ENCODE peak calls at places on chromosome 1, in nine cellular contexts. M, R, B, E, H, N, C, L and A are unnamed samples.
A peak's percentile ranks its signal among the peaks of the same experiment; 100 is the strongest.

GRCh38 chr1:44587796-44588460 is 86.4 kb downstream of the TMEM53 start:
- DNase-seq in M (no peak), H (no peak), C (no peak), E (no peak), N (no peak), R (no peak), B (no peak), L (no peak), A (peak; percentile 40)

GRCh38 chr1:15099441-15100137 is 54.0 kb upstream of the TMEM51 start:
- DNase-seq in E (no peak), R (no peak), L (no peak), M (no peak), H (no peak), N (no peak), B (no peak), C (no peak), A (no peak)

GRCh38 chr1:43732132-43732531 is 24.8 kb downstream of the ST3GAL3 start:
- DNase-seq in B (no peak), L (no peak), H (no peak), R (no peak), M (no peak), C (no peak), N (no peak), E (no peak), A (no peak)

GRCh38 chr1:233884461-233885151 is 19.9 kb upstream of the SLC35F3 start:
- DNase-seq in B (no peak), C (no peak), E (no peak), R (no peak), N (no peak), L (no peak), M (no peak), H (no peak), A (no peak)

GRCh38 chr1:194150242-194150641 is 963.8 kb upstream of the B3GALT2 start:
- DNase-seq in M (no peak), B (no peak), R (no peak), L (no peak), C (no peak), E (no peak), H (no peak), N (no peak), A (no peak)

GRCh38 chr1:29504709-29505410 is 268.5 kb downstream of the PTPRU start:
- DNase-seq in R (no peak), M (no peak), C (no peak), E (no peak), L (no peak), B (no peak), N (no peak), H (no peak), A (no peak)

GRCh38 chr1:228836427-228836826 is 101.1 kb downstream of the RHOU start:
- DNase-seq in M (no peak), N (no peak), R (no peak), E (no peak), L (no peak), C (no peak), H (no peak), B (no peak), A (no peak)

GRCh38 chr1:236710328-236710892 is 24.1 kb downstream of the ACTN2 start:
- DNase-seq in B (no peak), M (no peak), N (no peak), H (no peak), L (no peak), E (no peak), C (no peak), R (no peak), A (no peak)

GRCh38 chr1:42960693-42961559 is 2.3 kb upstream of the SLC2A1 start:
- DNase-seq in M (no peak), H (no peak), B (no peak), C (no peak), E (no peak), R (no peak), L (peak; percentile 45), N (no peak), A (no peak)

GRCh38 chr1:65525297-65526048 is 105.0 kb downstream of the LEPR start:
- DNase-seq in E (peak; percentile 15), R (peak; percentile 44), C (no peak), N (no peak), L (peak; percentile 61), B (peak; percentile 77), H (peak; percentile 4), M (no peak), A (no peak)

GRCh38 chr1:173423326-173423725 is 53.8 kb upstream of the PRDX6 start:
- DNase-seq in M (no peak), E (no peak), L (no peak), N (no peak), H (no peak), C (no peak), B (no peak), R (no peak), A (no peak)

GRCh38 chr1:27391511-27392095 is 819 bp upstream of the GPR3 start:
- DNase-seq in H (no peak), N (peak; percentile 21), B (no peak), L (peak; percentile 56), C (peak; percentile 67), M (peak; percentile 55), R (peak; percentile 71), E (peak; percentile 71), A (no peak)

GRCh38 chr1:94247146-94248094 is 10.0 kb upstream of the ARHGAP29 start:
- DNase-seq in C (peak; percentile 84), L (peak; percentile 96), M (peak; percentile 59), N (peak; percentile 38), E (peak; percentile 50), B (peak; percentile 96), R (peak; percentile 80), H (peak; percentile 81), A (peak; percentile 79)

GRCh38 chr1:119647734-119648619 is at the start of gene ZNF697:
- DNase-seq in N (peak; percentile 99), C (peak; percentile 98), L (peak; percentile 95), M (peak; percentile 96), E (peak; percentile 96), B (peak; percentile 96), H (peak; percentile 98), R (peak; percentile 99), A (peak; percentile 96)

GRCh38 chr1:11690132-11690668 is 1.3 kb upstream of the DRAXIN start:
- DNase-seq in B (no peak), R (no peak), L (no peak), N (no peak), C (no peak), H (no peak), M (no peak), E (no peak), A (no peak)

GRCh38 chr1:11691928-11692711 is 610 bp downstream of the DRAXIN start:
- DNase-seq in H (no peak), E (no peak), L (peak; percentile 55), C (no peak), B (no peak), M (no peak), N (no peak), R (no peak), A (no peak)

GRCh38 chr1:11691302-11691914 is at the start of gene DRAXIN:
- DNase-seq in H (peak; percentile 18), C (no peak), M (no peak), R (no peak), L (peak; percentile 90), N (no peak), E (no peak), B (peak; percentile 93), A (no peak)

GRCh38 chr1:11692899-11693590 is 1.5 kb downstream of the DRAXIN start:
- DNase-seq in L (peak; percentile 13), B (no peak), H (no peak), E (no peak), N (peak; percentile 81), R (peak; percentile 58), M (peak; percentile 54), C (no peak), A (peak; percentile 91)

DNA sequence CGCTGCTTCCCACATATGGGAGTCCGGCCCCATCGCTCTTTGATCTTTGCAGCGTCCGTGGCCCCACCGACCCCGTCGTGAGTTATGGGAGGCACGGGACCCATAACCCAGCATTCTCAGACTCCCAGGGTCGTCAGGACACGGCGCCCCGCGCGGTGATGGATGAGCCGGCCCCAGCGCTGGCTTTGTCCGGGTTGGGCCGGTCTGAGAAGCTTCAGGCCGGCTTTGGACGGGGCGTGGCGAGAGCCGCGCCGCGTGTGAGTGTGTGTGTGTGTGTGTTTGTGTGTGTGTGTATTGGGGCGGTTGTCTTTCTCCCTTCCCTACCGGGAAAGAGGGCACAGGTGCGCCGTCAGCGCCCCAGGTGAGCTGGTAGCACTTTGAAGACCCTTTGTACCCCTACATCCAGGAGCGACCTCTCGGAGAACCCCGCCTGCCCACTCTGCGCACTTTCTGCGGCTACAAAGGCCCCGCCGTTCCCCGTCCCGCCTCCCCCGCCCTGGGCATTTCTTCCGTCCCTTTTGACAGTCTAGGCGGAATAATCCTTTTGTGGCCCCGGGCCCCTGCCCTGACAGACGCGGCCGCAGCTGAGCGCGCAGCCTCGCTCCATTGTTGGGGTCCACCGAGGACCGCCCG is 725 bp upstream of the DRAXIN start:
- DNase-seq in H (no peak), C (no peak), L (peak; percentile 88), B (peak; percentile 71), E (no peak), N (no peak), R (no peak), M (no peak), A (no peak)
- TF ChIP-seq CTCF in H (no peak), C (no peak), L (peak; percentile 23), B (no peak), E (no peak), N (no peak), R (no peak), M (no peak), A (no peak)

GRCh38 chr1:214808845-214809460 is 206.0 kb downstream of the CENPF start:
- DNase-seq in L (peak; percentile 50), C (no peak), N (peak; percentile 55), M (peak; percentile 72), R (peak; percentile 61), E (no peak), B (no peak), H (no peak), A (peak; percentile 42)
- TF ChIP-seq CTCF in L (peak; percentile 63), C (no peak), N (peak; percentile 81), M (peak; percentile 71), R (peak; percentile 47), E (no peak), B (peak; percentile 57), H (peak; percentile 35), A (peak; percentile 26)

DNA sequence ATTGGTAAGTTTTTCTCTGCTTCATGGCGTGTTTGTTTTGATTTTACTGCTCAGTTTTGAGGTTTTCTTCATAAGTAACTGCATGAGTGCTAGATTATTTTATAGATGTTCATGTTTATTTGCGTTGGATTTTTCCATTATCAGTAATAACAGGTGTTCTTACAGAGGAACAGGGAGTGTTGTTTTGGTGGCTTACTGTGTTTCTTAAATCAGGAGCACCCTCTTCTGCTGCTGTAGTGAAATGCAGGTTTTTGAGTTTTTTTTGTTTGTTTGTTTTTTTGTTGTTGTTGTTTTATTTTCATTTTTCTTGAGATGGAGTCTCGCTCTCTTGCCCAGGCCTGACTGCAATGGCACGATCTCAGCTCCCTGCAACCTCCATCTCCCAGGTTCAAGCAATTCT is 32.6 kb downstream of the CTBS start:
- DNase-seq in N (no peak), C (no peak), B (peak; percentile 18), M (no peak), R (no peak), L (peak; percentile 9), H (no peak), E (no peak), A (no peak)
- TF ChIP-seq CTCF in N (peak; percentile 47), C (no peak), B (no peak), M (peak; percentile 26), R (peak; percentile 7), L (peak; percentile 44), H (peak; percentile 13), E (no peak), A (no peak)

DNA sequence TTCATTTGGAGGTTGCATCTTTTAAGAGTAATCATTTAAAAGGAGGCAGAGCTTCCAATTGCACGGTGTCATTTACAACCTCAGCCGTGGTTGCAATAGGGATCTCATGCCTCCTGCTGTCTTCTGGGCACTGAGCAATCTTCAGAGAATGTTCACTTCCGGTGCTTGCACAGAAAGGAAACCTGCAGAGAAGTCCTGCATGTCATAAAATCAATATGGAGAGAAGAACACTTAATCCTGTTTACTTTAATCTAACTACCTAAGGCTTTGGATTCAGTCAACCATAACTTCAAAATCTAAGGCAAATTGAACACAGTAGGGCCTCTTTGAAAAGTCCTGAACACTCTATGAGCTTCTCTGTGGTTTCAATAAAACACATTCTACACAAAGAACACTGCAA is 11.3 kb upstream of the MAP10 start:
- DNase-seq in H (no peak), N (no peak), B (no peak), R (peak; percentile 38), E (no peak), C (no peak), M (peak; percentile 92), L (peak; percentile 16), A (peak; percentile 12)
- TF ChIP-seq CTCF in H (no peak), N (no peak), B (no peak), R (no peak), E (no peak), C (no peak), M (peak; percentile 58), L (no peak), A (peak; percentile 7)